ENCODE peak calls at places on chromosomes 7 and 10, in four cellular contexts. M is psoas muscle, P is MM.1S, S is left lung. K is an unnamed sample.

GRCh38 chr7:42134276-42134871 is 102.6 kb downstream of the GLI3 start:
- DNase-seq in P (no peak), M (no peak), S (no peak), K (no peak)

GRCh38 chr10:6274040-6274439 is 71.3 kb downstream of the PFKFB3 start:
- DNase-seq in M (no peak), P (no peak), S (no peak), K (no peak)

GRCh38 chr7:22890773-22891172 is 68.1 kb upstream of the TOMM7 start:
- DNase-seq in P (no peak), S (no peak), M (no peak), K (no peak)

GRCh38 chr10:75240329-75240728 is 4.6 kb upstream of the COMTD1 start:
- DNase-seq in M (no peak), P (no peak), S (no peak), K (no peak)

GRCh38 chr7:127828843-127829502 is 177.0 kb downstream of the SND1 start:
- DNase-seq in S (no peak), P (no peak), M (no peak), K (no peak)

GRCh38 chr7:80372415-80372814 is 139.4 kb downstream of the GNAT3 start:
- DNase-seq in S (no peak), M (no peak), P (no peak), K (no peak)

GRCh38 chr7:129332354-129333056 is 101.7 kb upstream of the STRIP2 start:
- DNase-seq in M (no peak), P (no peak), S (no peak), K (no peak)

GRCh38 chr10:98367626-98368451 is 47.1 kb downstream of the PYROXD2 start:
- DNase-seq in M (no peak), P (no peak), S (no peak), K (no peak)

GRCh38 chr10:13272164-13272571 is 27.7 kb downstream of the PHYH start:
- DNase-seq in P (peak; percentile 76), S (no peak), M (peak; percentile 48), K (no peak)

GRCh38 chr10:22710139-22710745 is 4.1 kb downstream of the PIP4K2A start:
- DNase-seq in P (no peak), S (no peak), M (no peak), K (no peak)

GRCh38 chr7:47792521-47793121 is 155.6 kb downstream of the PKD1L1 start:
- DNase-seq in M (no peak), S (no peak), P (no peak), K (no peak)

GRCh38 chr7:44127161-44127560 is 3.8 kb upstream of the POLD2 start:
- DNase-seq in S (no peak), M (no peak), P (no peak), K (no peak)

GRCh38 chr7:130912086-130912909 is 178.3 kb upstream of the KLF14 start:
- DNase-seq in M (no peak), P (no peak), S (no peak), K (no peak)
- H3K27ac ChIP-seq in M (peak overlapping the region; percentile 94), P (peak overlapping the region; percentile 76), S (peak overlapping the region; percentile 92), K (peak overlapping the region; percentile 96)

DNA sequence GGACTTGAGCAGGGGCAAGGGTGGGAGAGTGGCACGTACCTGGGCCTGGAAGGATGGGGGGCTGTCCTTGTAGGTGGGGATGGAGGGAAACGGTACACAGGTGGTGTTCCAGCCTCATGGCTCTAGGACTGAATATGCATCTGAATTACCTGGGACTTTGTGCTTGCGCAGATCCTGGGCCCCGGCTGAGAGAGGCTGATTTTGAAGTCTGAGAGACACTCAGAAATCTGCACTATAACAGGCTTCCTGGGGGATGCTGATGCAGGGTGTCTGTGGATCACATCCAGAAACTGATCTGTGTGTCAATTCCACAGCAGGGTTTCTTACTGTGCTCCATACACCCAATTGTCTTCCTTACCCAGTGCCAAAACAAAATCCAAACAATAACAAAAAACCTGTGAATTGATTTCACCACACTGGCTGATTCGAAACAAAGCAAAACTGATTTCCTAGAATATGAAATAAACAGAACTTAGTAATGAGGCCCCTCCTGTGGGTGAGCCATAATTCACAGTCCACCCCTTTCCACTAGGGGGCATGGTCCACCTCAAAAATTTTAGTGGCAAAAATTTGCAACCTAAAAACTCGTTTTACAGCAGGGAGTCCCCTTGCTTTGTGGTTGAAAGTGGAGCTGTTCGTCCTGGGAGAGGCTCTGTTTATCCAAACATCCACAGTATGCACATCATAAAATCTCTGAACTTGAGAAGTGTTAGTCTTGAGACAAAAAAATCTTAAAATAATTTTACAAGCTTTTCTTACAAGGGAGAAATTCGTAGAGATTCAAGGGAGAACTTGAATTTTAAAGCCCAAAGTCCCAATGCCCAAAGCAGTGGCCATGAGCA is 32.0 kb upstream of the PLEKHA1 start:
- DNase-seq in S (no peak), P (no peak), M (no peak), K (no peak)
- TF ChIP-seq CTCF in S (peak; percentile 70), P (peak; percentile 49), M (peak; percentile 73), K (peak; percentile 88)

GRCh38 chr7:134460000-134460399 is 1.1 kb upstream of the AKR1B1 start:
- DNase-seq in P (no peak), M (no peak), S (no peak), K (no peak)

GRCh38 chr7:134457166-134457565 is 1.7 kb downstream of the AKR1B1 start:
- DNase-seq in S (no peak), P (no peak), M (no peak), K (no peak)

GRCh38 chr7:134461921-134462320 is 3.0 kb upstream of the AKR1B1 start:
- DNase-seq in P (no peak), M (no peak), S (no peak), K (no peak)

GRCh38 chr7:134458806-134459698 is at the start of gene AKR1B1:
- DNase-seq in P (peak; percentile 98), M (peak; percentile 94), S (peak; percentile 90), K (peak; percentile 66)

DNA sequence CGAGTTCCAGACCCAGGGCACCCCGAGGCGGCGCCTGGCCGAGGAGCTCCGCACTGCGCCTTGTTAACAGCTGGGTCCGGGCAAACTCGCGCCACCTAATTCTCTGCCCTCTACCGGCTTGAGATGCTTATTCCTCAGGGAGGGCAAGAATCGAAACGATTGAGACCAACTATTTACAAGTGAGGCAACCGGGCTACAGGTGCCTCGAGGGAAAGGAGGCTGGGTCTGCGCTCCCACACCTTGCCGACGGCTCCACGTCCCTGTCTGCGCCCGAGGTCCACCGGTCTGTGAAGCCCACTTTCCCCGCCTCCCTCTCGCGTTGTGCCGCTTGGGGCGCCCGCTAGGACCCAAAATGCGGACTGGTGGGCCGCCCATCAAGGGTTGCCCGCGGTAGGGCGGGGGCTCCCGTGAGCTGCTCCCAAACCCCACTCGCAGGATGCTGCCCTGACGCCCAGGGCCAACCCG is 527 bp downstream of the AKR1B1 start:
- DNase-seq in S (peak; percentile 54), P (peak; percentile 87), M (peak; percentile 62), K (no peak)
- H3K27ac ChIP-seq in S (peak overlapping the region; percentile 67), P (peak overlapping the region; percentile 62), M (peak overlapping the region; percentile 96), K (peak overlapping the region; percentile 85)

DNA sequence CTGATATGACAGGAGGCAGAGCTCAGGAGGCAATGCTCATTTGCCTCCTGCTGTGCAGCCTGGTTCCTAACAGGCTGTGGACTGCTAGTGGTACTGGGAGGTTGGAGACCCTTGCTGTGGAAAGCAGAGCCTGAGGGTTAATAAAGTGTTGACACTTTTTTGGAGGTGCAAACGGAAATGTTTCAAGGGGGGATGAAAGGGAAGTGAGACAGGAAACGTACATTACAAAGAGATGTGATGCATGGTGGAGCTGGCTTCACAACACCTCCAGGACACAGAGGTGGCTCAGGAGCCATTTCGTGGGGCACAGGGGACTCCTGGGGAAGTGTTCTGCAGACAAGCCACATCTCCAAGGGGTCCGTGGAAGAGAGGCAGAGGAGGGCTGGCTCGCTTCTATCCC is 137.6 kb upstream of the SVIL start:
- DNase-seq in P (no peak), S (no peak), M (no peak), K (no peak)
- TF ChIP-seq CTCF in P (no peak), S (no peak), M (no peak), K (no peak)

GRCh38 chr7:142301923-142302550 is 44.2 kb upstream of the PRSS58 start:
- DNase-seq in P (peak; percentile 71), M (no peak), S (no peak), K (no peak)
- H3K27ac ChIP-seq in P (no peak overlapping the region), M (no peak overlapping the region), S (no peak overlapping the region), K (no peak overlapping the region)

GRCh38 chr7:66905689-66906088 is 15.3 kb upstream of the TMEM248 start:
- DNase-seq in M (no peak), S (no peak), P (no peak), K (no peak)
- TF ChIP-seq CTCF in M (no peak), S (no peak), P (peak; percentile 19), K (peak; percentile 34)

DNA sequence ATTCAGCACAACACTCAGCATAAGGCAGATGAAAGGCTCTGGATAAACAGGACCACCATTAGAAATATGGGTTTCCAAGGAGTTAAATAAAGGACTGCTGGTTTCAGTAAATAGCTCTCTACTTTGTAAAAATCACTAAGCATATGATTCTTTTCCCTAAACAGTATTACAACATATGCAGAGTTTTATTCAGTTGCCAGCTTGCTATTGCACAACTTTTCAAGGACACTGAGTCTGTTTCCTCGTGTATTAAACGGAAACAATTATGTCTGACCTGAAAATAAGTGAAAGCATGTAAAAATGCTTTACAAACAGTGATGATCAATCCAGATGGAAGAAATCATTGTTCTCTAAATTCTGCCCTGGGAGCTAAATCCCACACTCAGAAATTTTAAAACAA is 23.7 kb upstream of the FZD1 start:
- DNase-seq in M (no peak), S (no peak), P (no peak), K (no peak)
- H3K27ac ChIP-seq in M (no peak overlapping the region), S (peak overlapping the region; percentile 53), P (no peak overlapping the region), K (peak overlapping the region; percentile 11)

K was measured in esophagus squamous epithelium.